ENCODE peak calls at places on chromosomes 7 and 10, in four cellular contexts. V is WTC11, W is K562, N is H1. X is an unnamed sample.

GRCh38 chr10:124012583-124012982 is 80.8 kb downstream of the CHST15 start:
- DNase-seq in V (no peak), W (no peak), N (no peak), X (no peak)

GRCh38 chr7:79282882-79283602 is 170.4 kb downstream of the MAGI2 start:
- DNase-seq in V (no peak), W (no peak), N (no peak), X (no peak)

GRCh38 chr10:112949875-112950507 is at the start of gene TCF7L2:
- DNase-seq in V (peak), W (peak), N (peak), X (peak)

GRCh38 chr10:125370578-125370977 is 210.2 kb upstream of the CTBP2 start:
- DNase-seq in V (peak), W (peak), N (peak), X (no peak)

GRCh38 chr7:40516376-40516775 is 381.6 kb downstream of the SUGCT start:
- DNase-seq in V (no peak), W (no peak), N (no peak), X (no peak)

GRCh38 chr7:64947252-64948000 is 43.4 kb downstream of the ZNF117 start:
- DNase-seq in V (peak), W (no peak), N (no peak), X (peak)

GRCh38 chr7:97845622-97846203 is 26.5 kb downstream of the ASNS start:
- DNase-seq in V (no peak), W (no peak), N (no peak), X (peak)

GRCh38 chr10:4093438-4093837 is 308.4 kb upstream of the KLF6 start:
- DNase-seq in V (no peak), W (no peak), N (no peak), X (no peak)

GRCh38 chr10:119208553-119208940 is 1.2 kb downstream of the GRK5 start:
- DNase-seq in V (no peak), W (no peak), N (no peak), X (no peak)

GRCh38 chr10:34017281-34017680 is 682.8 kb upstream of the NRP1 start:
- DNase-seq in V (peak), W (no peak), N (peak), X (no peak)

GRCh38 chr7:22189741-22190140 is 167.2 kb downstream of the RAPGEF5 start:
- DNase-seq in V (no peak), W (no peak), N (no peak), X (no peak)

GRCh38 chr7:31410265-31410664 is 69.7 kb upstream of the NEUROD6 start:
- DNase-seq in V (no peak), W (no peak), N (no peak), X (no peak)

GRCh38 chr7:41855798-41856197 is 152.9 kb upstream of the INHBA start:
- DNase-seq in V (no peak), W (no peak), N (no peak), X (no peak)

GRCh38 chr10:61992059-61992460 is 90.6 kb downstream of the ARID5B start:
- DNase-seq in V (no peak), W (no peak), N (no peak), X (no peak)

GRCh38 chr10:129772472-129773358 is 191.4 kb downstream of the EBF3 start:
- DNase-seq in V (peak), W (no peak), N (no peak), X (no peak)

GRCh38 chr7:129906700-129907099 is 46.1 kb downstream of the UBE2H start:
- DNase-seq in V (no peak), W (no peak), N (no peak), X (no peak)
- TF ChIP-seq TEAD4 in V (no peak), W (no peak), N (no peak), X (peak)

DNA sequence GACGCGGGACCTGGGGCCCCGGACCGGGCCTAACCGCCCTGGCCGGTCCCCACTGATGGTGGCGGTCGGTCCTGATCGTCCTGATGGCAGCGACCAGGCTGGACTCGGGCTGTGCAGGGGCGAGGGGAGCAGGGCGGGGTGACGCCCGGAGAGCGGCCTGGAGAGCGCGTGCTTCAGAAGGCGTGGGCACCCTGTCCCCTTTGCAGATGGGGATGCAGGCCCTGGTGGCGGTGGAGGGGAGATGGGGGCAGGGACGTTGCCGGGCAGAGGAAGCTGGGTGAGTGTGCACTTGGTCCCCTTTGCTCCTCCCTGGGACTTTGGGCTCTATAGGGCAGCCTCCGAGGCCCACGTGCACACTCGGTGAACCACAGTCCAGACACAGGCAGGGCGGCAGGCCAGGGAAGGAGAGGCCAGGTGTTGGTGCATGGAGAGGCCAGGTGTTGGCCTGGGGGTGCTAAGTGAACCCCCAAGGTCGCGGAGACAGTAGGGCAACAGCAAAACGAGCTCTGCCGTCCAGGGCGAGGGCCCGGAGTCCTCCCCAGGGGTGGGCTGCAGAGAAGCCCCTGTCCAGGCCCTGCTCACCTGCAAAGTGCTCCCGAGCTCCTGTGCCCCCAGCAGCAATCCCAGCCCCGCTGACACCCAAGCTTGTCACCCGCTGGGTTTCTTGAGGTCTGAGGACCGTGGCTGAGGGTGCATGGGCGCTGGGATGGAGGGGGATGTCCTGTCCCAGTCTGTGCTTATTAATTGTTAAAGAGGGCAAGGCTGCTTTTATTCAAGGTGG is 42.3 kb upstream of the FAM20C start:
- DNase-seq in V (peak), W (no peak), N (no peak), X (peak)
- TF ChIP-seq TEAD4 in V (no peak), W (no peak), N (no peak), X (no peak)

DNA sequence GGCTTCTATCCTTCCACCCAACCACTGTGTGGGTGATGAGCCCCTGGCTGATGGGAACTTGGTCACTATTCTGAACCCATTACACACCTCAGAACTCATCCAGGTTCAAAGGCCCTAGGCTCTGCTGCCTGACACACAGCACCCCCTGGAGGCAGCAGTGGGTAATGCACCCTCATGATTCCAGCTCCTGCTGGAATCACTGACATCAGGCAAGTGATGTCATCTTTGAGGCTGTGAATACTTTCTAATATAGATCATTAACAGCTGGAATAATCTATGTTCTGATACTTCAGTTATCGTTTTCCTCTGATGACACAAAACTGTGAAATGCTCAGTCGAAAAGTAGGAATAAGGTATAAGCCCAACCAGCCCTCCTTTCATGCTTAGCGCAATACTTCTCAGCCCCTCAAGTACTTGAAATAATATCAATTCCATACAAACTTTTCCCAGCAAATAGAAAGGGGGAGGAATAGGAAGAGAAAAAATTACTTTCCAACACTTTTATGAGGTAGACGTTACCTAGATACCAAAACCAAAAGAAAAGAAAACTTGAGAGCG is 7.5 kb upstream of the RBP3 start:
- DNase-seq in V (peak), W (peak), N (peak), X (peak)
- TF ChIP-seq TEAD4 in V (no peak), W (no peak), N (no peak), X (no peak)

GRCh38 chr10:44325878-44326277 is 59.0 kb downstream of the CXCL12 start:
- DNase-seq in V (no peak), W (no peak), N (no peak), X (no peak)

GRCh38 chr10:44326474-44327030 is 58.3 kb downstream of the CXCL12 start:
- DNase-seq in V (no peak), W (no peak), N (no peak), X (no peak)

GRCh38 chr10:44327461-44327860 is 57.4 kb downstream of the CXCL12 start:
- DNase-seq in V (no peak), W (no peak), N (no peak), X (no peak)

GRCh38 chr10:44323838-44324237 is 61.1 kb downstream of the CXCL12 start:
- DNase-seq in V (no peak), W (no peak), N (no peak), X (no peak)

DNA sequence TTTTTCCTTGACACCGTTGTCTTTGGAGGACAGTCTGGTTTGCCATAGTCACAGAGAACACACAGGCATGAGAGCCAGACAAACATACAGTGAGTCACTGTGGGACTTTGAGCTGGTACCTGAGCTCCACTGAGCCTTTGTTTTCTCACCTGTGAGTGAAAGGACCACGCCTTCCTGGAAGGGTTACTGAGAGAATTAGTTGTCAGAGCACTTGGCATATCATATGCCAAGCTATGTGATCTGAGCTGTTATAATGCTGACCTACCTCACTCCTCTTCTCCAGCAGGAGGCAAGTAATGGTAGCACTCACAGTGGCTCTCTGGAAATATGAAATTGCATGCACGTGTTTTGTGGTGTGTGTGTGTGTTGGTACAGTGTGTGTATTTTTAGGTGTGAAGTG is 59.7 kb downstream of the CXCL12 start:
- DNase-seq in V (no peak), W (no peak), N (no peak), X (no peak)
- TF ChIP-seq TEAD4 in V (no peak), W (no peak), N (no peak), X (no peak)

GRCh38 chr10:82814635-82815034 is 939.6 kb downstream of the NRG3 start:
- DNase-seq in V (no peak), W (no peak), N (no peak), X (no peak)
- TF ChIP-seq TEAD4 in V (no peak), W (no peak), N (no peak), X (no peak)

DNA sequence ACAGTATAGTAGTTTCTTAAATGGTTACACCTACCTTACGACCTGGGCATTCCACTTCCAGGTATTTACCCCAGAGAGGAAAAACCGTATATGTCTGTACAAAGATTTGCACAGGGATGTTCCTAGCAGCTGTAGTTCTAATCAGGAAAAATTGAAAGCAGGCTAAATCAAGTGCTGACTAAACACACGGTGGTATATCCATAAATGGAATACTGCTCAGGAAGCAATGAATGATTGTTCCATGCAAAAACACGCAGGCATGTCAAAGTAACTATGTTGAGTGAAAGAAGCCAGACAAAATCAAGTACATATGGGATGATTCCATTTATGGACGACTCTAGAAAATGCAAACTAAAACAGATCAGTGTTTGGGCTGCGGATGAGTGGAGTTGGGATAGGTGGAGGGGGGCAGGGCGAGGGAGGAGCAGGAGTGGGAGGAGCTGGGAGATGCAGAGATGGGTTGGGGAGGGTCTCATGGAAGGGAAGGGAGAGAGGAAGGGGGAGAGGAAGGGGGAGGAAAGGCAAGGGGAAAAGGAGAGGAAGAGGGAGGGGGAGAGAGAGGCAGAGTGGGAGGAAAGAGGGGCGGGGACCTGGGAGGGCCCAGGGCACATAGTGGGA is 484 bp upstream of the MSRB2 start:
- DNase-seq in V (no peak), W (no peak), N (no peak), X (no peak)
- TF ChIP-seq TEAD4 in V (no peak), W (no peak), N (no peak), X (no peak)

GRCh38 chr10:46292573-46293023 is 5.8 kb downstream of the ANTXRL start:
- DNase-seq in V (no peak), W (no peak), N (no peak), X (no peak)
- TF ChIP-seq TEAD4 in V (no peak), W (no peak), N (no peak), X (no peak)

DNA sequence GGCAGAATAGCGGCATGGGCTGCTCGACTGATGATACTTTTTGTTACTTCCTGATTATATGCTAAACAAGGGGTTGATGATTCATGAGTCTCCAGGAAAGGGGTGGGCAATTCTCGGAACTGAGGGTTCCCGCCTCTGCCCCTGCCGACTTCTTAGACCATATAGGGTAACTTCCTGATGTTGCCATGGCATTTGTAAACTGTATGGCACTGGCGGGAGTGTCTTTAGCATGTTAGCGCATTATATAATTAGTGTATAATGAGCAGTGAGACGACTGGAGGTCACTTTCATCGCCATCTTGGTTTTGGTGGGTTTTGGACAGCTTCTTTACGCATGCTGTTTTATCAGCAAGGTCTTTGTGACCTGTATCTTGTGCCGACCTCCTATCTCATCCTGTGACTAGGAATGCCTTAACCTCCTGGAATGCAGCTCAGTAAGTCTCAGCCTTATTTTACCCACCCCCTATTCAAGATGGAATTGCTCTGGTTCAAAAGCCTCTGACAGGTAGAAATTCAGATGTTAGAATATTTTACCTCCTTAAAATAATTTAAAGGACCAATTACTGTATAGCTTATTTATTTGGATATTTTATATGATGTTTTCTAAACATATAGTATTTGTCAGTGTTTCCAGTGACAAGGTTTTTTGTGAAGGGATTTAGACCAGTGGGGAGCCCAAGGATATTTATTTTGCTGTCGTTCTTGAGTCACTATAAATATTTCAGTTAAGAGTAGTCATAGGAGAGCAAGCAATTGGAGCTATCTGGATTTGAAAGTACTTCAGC is 90.1 kb upstream of the PIK3CG start:
- DNase-seq in V (no peak), W (peak), N (no peak), X (no peak)
- TF ChIP-seq TEAD4 in V (no peak), W (no peak), N (peak), X (no peak)

DNA sequence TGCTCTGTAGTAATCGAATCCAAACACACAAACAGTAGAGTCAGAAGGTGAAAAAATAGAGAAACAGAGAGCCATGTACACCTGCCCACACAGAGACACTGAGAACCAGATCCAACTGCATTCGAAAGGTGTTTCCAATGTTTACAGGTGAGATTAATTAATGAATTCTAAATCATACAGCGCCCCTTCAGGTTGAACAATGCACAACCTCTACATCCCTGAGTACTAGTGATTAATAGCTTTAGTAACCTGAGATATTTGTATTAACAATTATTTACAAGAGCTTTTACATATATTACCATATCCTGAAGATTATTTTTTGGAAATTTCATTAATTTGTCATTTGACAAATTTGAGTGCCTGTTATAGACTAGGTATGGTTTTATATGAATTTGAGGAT is 7.6 kb upstream of the MRC1 start:
- DNase-seq in V (no peak), W (no peak), N (no peak), X (no peak)
- TF ChIP-seq TEAD4 in V (no peak), W (no peak), N (no peak), X (no peak)

X was measured in SK-N-SH.